ENCODE peak calls at places on chromosomes 11 and 22, in eight cellular contexts. I, E, G, V, R, W, K and B are unnamed samples.

GRCh38 chr11:65014146-65014960 is at the start of gene ARL2:
- DNase-seq in I (no peak), E (peak), G (no peak), V (peak), R (no peak), W (no peak), K (peak), B (peak)

GRCh38 chr11:114108501-114109205 is 49.1 kb downstream of the ZBTB16 start:
- DNase-seq in I (no peak), E (no peak), G (no peak), V (no peak), R (no peak), W (no peak), K (no peak), B (no peak)

GRCh38 chr22:36538529-36538928 is 9.6 kb upstream of the EIF3D start:
- DNase-seq in I (no peak), E (no peak), G (no peak), V (no peak), R (no peak), W (no peak), K (no peak), B (no peak)

GRCh38 chr11:69936750-69937149 is 117.5 kb upstream of the FGF3 start:
- DNase-seq in I (no peak), E (no peak), G (no peak), V (no peak), R (no peak), W (no peak), K (no peak), B (no peak)

GRCh38 chr11:122981388-122982264 is at the start of gene BSX:
- DNase-seq in I (peak), E (peak), G (peak), V (peak), R (peak), W (no peak), K (peak), B (peak)

GRCh38 chr11:118304227-118304808 is at the start of gene CD3E:
- DNase-seq in I (peak), E (no peak), G (no peak), V (peak), R (no peak), W (no peak), K (no peak), B (no peak)

GRCh38 chr11:15497366-15497765 is 382.6 kb downstream of the INSC start:
- DNase-seq in I (no peak), E (no peak), G (peak), V (no peak), R (no peak), W (no peak), K (no peak), B (no peak)

GRCh38 chr11:698493-699115 is 3.0 kb downstream of the TMEM80 start:
- DNase-seq in I (no peak), E (no peak), G (no peak), V (no peak), R (no peak), W (no peak), K (no peak), B (no peak)

GRCh38 chr22:39428597-39429071 is 28.2 kb upstream of the MGAT3 start:
- DNase-seq in I (no peak), E (no peak), G (peak), V (no peak), R (no peak), W (no peak), K (no peak), B (no peak)

GRCh38 chr11:46369458-46370152 is 11.9 kb upstream of the MDK start:
- DNase-seq in I (no peak), E (peak), G (peak), V (peak), R (peak), W (peak), K (peak), B (peak)

GRCh38 chr11:6354651-6355485 is 34.6 kb upstream of the CAVIN3 start:
- DNase-seq in I (no peak), E (no peak), G (no peak), V (no peak), R (no peak), W (no peak), K (no peak), B (no peak)

GRCh38 chr11:11983427-11983826 is 25.0 kb downstream of the DKK3 start:
- DNase-seq in I (no peak), E (no peak), G (no peak), V (no peak), R (no peak), W (no peak), K (no peak), B (no peak)

GRCh38 chr11:119975561-119976152 is 162.3 kb downstream of the TRIM29 start:
- DNase-seq in I (no peak), E (no peak), G (no peak), V (no peak), R (no peak), W (no peak), K (no peak), B (no peak)

GRCh38 chr11:126992065-126992803 is 8.3 kb downstream of the KIRREL3 start:
- DNase-seq in I (no peak), E (peak), G (no peak), V (no peak), R (peak), W (peak), K (no peak), B (peak)

GRCh38 chr11:71563401-71563800 is 2.0 kb upstream of the KRTAP5-10 start:
- DNase-seq in I (no peak), E (peak), G (peak), V (peak), R (peak), W (no peak), K (no peak), B (peak)

GRCh38 chr22:40606306-40606705 is 30.2 kb downstream of the MRTFA start:
- DNase-seq in I (no peak), E (no peak), G (no peak), V (no peak), R (no peak), W (no peak), K (no peak), B (no peak)

GRCh38 chr22:28029201-28029948 is 110.3 kb upstream of the PITPNB start:
- DNase-seq in I (no peak), E (no peak), G (no peak), V (no peak), R (peak), W (no peak), K (no peak), B (peak)

GRCh38 chr11:69501891-69502860 is 20.7 kb downstream of the LINC01488 start:
- DNase-seq in I (no peak), E (no peak), G (no peak), V (no peak), R (no peak), W (no peak), K (no peak), B (no peak)

GRCh38 chr11:28153586-28153985 is 45.4 kb downstream of the METTL15 start:
- DNase-seq in I (no peak), E (peak), G (no peak), V (no peak), R (peak), W (no peak), K (no peak), B (no peak)

GRCh38 chr11:101996106-101996505 is 51.1 kb upstream of the CFAP300 start:
- DNase-seq in I (no peak), E (no peak), G (no peak), V (no peak), R (no peak), W (no peak), K (no peak), B (no peak)

GRCh38 chr22:39243443-39244072 is 1.2 kb downstream of the PDGFB start:
- DNase-seq in I (no peak), E (no peak), G (peak), V (no peak), R (no peak), W (no peak), K (no peak), B (no peak)

GRCh38 chr11:100964400-100964799 is 165.2 kb downstream of the PGR start:
- DNase-seq in I (no peak), E (no peak), G (no peak), V (no peak), R (peak), W (peak), K (no peak), B (peak)

GRCh38 chr11:67373916-67374570 is 645 bp upstream of the CLCF1 start:
- DNase-seq in I (no peak), E (peak), G (peak), V (peak), R (peak), W (peak), K (peak), B (peak)

GRCh38 chr22:32475428-32476010 is 908 bp downstream of the FBXO7 start:
- DNase-seq in I (no peak), E (peak), G (peak), V (peak), R (no peak), W (no peak), K (no peak), B (peak)

GRCh38 chr22:26606611-26607010 is 11.2 kb downstream of the CRYBB1 start:
- DNase-seq in I (no peak), E (peak), G (no peak), V (no peak), R (peak), W (no peak), K (no peak), B (peak)

GRCh38 chr11:112797072-112797471 is 164.1 kb upstream of the NCAM1 start:
- DNase-seq in I (no peak), E (no peak), G (peak), V (no peak), R (no peak), W (no peak), K (peak), B (no peak)

GRCh38 chr22:44398791-44399190 is 86.0 kb upstream of the SHISAL1 start:
- DNase-seq in I (no peak), E (no peak), G (no peak), V (no peak), R (no peak), W (no peak), K (no peak), B (no peak)

GRCh38 chr22:25404556-25404922 is 159.9 kb upstream of the GRK3 start:
- DNase-seq in I (no peak), E (peak), G (peak), V (no peak), R (no peak), W (no peak), K (no peak), B (peak)